ENCODE peak calls at places on chromosomes 6 and 20, in five cellular contexts. H is transverse colon, W is sigmoid colon, Z is spleen, B is stomach. Q is an unnamed sample.

GRCh38 chr6:41284726-41285125 is 1.8 kb downstream of the TREM1 start:
- DNase-seq in H (no peak), W (no peak), Z (no peak), B (no peak), Q (no peak)

GRCh38 chr6:166553563-166554271 is 32.8 kb downstream of the RAMACL start:
- DNase-seq in H (no peak), W (peak; percentile 85), Z (no peak), B (no peak), Q (no peak)

GRCh38 chr6:45438156-45438555 is 60.4 kb upstream of the SUPT3H start:
- DNase-seq in H (no peak), W (no peak), Z (no peak), B (no peak), Q (no peak)

GRCh38 chr6:117200067-117200466 is 65.3 kb upstream of the VGLL2 start:
- DNase-seq in H (no peak), W (no peak), Z (no peak), B (no peak), Q (no peak)

GRCh38 chr6:16918586-16918985 is 157.3 kb upstream of the ATXN1 start:
- DNase-seq in H (no peak), W (no peak), Z (no peak), B (no peak), Q (no peak)

GRCh38 chr6:166007349-166008263 is 160.0 kb downstream of the TBXT start:
- DNase-seq in H (peak; percentile 54), W (peak; percentile 93), Z (no peak), B (peak; percentile 67), Q (no peak)

GRCh38 chr6:148776321-148776966 is 29.6 kb downstream of the UST start:
- DNase-seq in H (no peak), W (no peak), Z (no peak), B (no peak), Q (no peak)

GRCh38 chr6:113458368-113459010 is 398.7 kb upstream of the MARCKS start:
- DNase-seq in H (no peak), W (no peak), Z (no peak), B (no peak), Q (no peak)

GRCh38 chr20:521860-522259 is 21.7 kb downstream of the CSNK2A1 start:
- DNase-seq in H (no peak), W (no peak), Z (no peak), B (no peak), Q (no peak)

GRCh38 chr6:88538849-88539571 is 372.9 kb upstream of the CNR1 start:
- DNase-seq in H (no peak), W (no peak), Z (no peak), B (no peak), Q (no peak)
- TF ChIP-seq POLR2AphosphoS5 in H (no peak), W (no peak), Z (no peak), B (no peak), Q (no peak)

DNA sequence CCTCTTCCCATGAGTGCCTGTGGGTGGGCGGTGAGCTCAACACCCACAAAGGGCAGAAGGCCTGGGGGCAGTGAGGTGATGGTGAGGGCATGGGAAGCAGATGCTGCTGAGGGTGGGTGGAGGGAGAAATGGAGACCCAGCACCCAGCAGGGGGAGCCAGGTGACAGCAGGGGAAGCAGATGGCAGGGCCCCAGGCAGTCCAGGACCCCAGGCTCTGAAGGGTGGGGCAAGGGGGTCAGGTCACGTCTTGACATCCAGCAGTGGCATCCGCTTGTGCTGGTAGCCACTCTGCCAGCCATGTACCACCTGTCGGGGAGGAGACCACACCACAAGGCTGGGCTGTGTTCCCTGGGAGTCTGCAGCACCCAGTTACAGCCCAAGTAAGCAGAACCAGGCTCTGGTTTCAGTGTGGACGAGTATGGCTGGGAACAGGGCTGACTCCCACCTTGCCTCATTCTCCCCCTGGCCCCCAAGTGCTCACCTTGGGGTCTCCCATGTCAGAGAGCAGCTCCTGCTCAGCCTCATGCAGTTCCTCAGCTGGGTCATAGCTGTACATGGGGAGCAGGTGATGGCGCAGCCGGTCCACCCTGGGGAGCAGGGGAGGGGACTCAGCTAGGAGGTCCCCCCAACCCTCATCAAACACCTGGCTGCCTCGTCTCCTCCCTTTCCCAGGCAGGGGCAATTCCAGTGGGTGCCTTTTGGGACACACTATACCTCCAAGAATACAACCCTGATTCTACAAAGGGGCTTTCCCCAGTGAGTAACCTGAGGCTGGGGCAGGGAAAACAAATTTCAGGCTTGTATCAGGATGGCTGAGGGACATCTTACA is 2.0 kb downstream of the SMIM29 start:
- DNase-seq in H (no peak), W (peak; percentile 62), Z (peak; percentile 86), B (no peak), Q (no peak)
- TF ChIP-seq POLR2A in H (no peak), W (no peak), Z (no peak), B (no peak), Q (peak; percentile 86)

DNA sequence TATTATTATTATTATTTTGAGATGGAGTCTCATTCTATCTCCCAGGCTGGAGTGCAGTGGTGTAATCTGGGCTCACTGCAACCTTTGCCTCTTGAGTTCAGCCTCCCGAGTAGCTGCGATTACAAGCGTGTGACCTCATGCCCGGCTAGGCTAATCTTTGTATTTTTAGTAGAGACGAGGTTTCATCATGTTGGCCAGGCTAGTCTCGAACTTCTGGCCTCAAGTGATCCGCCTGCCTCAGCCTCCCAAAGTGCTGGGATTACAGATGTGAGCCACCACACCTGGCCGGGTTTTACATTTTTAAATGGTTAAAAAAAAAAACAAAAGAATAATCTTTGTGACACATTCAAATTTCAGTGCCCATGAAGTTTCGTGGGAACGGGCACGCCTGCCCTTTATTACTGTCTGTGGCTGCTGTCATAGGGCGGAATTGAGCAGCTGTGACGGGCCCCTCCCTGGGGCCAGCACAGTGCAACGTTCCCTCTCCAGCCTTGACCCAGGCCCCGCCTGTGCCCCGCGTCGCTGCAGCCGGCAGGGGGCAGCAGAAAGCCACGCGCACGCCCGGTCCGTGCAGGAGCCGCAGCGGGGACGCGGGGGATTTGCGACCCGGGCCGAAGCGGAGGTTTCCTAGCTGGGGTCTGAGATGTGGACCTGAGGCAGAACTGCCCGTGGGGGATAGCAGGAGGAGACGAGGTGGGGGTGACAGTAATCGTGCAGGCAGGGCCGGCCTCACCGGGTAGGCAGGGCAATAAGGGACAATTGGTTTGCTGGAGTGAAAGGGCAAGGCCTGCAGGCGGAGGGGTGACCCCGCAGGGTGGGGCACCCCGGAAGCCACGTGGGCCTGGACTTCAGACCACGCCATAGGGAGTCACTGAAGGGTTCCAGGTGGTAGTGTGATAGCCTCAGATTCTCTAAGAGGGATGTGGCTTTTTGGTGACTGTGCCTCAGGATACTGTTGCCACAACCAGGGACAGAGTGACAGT is 54.3 kb downstream of the SYTL3 start:
- DNase-seq in H (peak; percentile 93), W (peak; percentile 87), Z (peak; percentile 96), B (peak; percentile 83), Q (peak; percentile 83)
- TF ChIP-seq POLR2AphosphoS5 in H (peak; percentile 57), W (no peak), Z (peak; percentile 89), B (no peak), Q (no peak)

GRCh38 chr20:24656391-24656790 is 187.0 kb downstream of the SYNDIG1 start:
- DNase-seq in H (no peak), W (no peak), Z (no peak), B (no peak), Q (no peak)

GRCh38 chr20:24651171-24651972 is 181.9 kb downstream of the SYNDIG1 start:
- DNase-seq in H (no peak), W (peak; percentile 38), Z (peak; percentile 24), B (no peak), Q (no peak)

GRCh38 chr20:24654425-24654824 is 185.0 kb downstream of the SYNDIG1 start:
- DNase-seq in H (no peak), W (no peak), Z (no peak), B (no peak), Q (no peak)

GRCh38 chr20:24651973-24652340 is 182.5 kb downstream of the SYNDIG1 start:
- DNase-seq in H (no peak), W (no peak), Z (no peak), B (no peak), Q (no peak)

GRCh38 chr20:24653306-24653705 is 183.9 kb downstream of the SYNDIG1 start:
- DNase-seq in H (no peak), W (peak; percentile 17), Z (peak; percentile 56), B (no peak), Q (no peak)
- TF ChIP-seq POLR2A in H (no peak), W (no peak), Z (no peak), B (no peak), Q (no peak)

DNA sequence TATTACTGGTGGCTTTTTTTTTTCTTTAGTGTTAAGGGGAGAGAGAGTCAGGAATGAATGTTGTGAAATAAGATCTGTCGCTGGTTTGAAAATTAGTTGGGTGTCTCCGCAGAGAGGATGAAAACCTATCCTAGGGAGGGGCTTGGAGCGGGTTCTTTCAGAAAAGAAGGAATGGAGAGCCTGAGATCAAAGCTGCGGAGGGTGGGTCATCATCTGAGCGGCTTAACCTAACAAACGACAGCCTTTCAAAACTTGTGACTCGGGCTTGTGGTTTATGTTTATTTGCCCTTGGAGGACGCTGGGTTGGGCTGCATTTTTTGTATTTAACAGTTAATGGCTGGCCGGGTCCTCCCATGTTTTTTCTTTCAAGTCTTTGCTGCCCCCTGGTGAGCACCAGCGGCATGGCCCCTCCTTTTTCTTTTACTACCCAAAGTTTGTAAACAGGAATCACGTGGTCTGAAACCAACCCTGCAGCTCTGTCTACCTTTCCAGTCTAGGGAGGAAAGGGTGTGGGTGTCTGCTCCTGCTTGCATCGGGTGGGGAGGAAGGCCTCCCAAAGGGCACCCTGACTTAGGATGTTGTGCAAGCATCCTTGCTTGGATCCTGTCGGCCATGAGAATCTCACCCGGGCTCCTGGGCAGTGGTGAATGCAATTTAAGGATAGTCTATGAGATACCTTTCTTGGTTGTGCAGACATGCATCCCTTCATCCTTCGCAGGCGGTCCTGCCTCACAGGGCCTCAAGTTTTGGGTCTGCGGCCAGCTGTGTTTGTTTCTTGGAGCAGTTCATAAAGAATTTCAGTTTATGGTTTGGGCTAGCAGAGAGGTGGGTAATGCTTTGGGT is 2.2 kb downstream of the PIM1 start:
- DNase-seq in H (peak; percentile 94), W (peak; percentile 95), Z (peak; percentile 92), B (peak; percentile 94), Q (peak; percentile 44)
- TF ChIP-seq POLR2AphosphoS5 in H (peak; percentile 68), W (peak; percentile 22), Z (no peak), B (peak; percentile 76), Q (no peak)

GRCh38 chr6:168525114-168525513 is 84.1 kb downstream of the SMOC2 start:
- DNase-seq in H (no peak), W (no peak), Z (peak; percentile 59), B (no peak), Q (no peak)

GRCh38 chr6:168526841-168527281 is 85.9 kb downstream of the SMOC2 start:
- DNase-seq in H (peak; percentile 29), W (peak; percentile 78), Z (no peak), B (peak; percentile 74), Q (no peak)

GRCh38 chr6:168527451-168528210 is 86.6 kb downstream of the SMOC2 start:
- DNase-seq in H (no peak), W (no peak), Z (peak; percentile 61), B (no peak), Q (no peak)

GRCh38 chr6:168524644-168525043 is 83.7 kb downstream of the SMOC2 start:
- DNase-seq in H (no peak), W (no peak), Z (no peak), B (no peak), Q (no peak)

GRCh38 chr6:168525926-168526630 is 85.1 kb downstream of the SMOC2 start:
- DNase-seq in H (no peak), W (no peak), Z (no peak), B (no peak), Q (no peak)
- TF ChIP-seq POLR2A in H (no peak), W (no peak), Z (no peak), B (no peak), Q (no peak)